ENCODE peak calls at places on chromosomes 2 and 18, in five cellular contexts. X is lung, G is fibroblast of lung, S is gastrocnemius medialis, T is GM23338. N is an unnamed sample. For H3K27me3 and H3K36me3, the result is how much of the 10 kb centered on the place peaks cover.

GRCh38 chr18:61731693-61732376 is 161.0 kb downstream of the RNF152 start:
- DNase-seq in S (no peak), X (no peak), G (peak), T (no peak), N (no peak)

GRCh38 chr2:221500501-221501209 is 71.4 kb downstream of the EPHA4 start:
- DNase-seq in G (peak), T (no peak), S (no peak), X (no peak), N (no peak)

GRCh38 chr18:63936156-63936931 is 12.8 kb upstream of the HMSD start:
- DNase-seq in T (peak), X (peak), S (peak), G (peak), N (peak)

GRCh38 chr2:147345246-147345645 is 499.6 kb upstream of the ACVR2A start:
- DNase-seq in T (no peak), G (peak), X (no peak), S (no peak), N (no peak)

GRCh38 chr2:123179526-123179925 is 845.6 kb upstream of the CNTNAP5 start:
- DNase-seq in S (no peak), X (no peak), G (no peak), T (peak), N (no peak)

GRCh38 chr2:172813314-172813888 is 77.8 kb downstream of the RAPGEF4 start:
- DNase-seq in X (no peak), T (peak), S (no peak), G (peak), N (no peak)

GRCh38 chr2:70089220-70089945 is 2.1 kb downstream of the PCBP1 start:
- DNase-seq in S (peak), T (peak), G (no peak), X (no peak), N (no peak)

GRCh38 chr2:185337033-185337432 is 401.6 kb upstream of the FSIP2 start:
- DNase-seq in S (no peak), X (no peak), G (no peak), T (peak), N (no peak)

GRCh38 chr18:48356909-48357631 is 52.1 kb downstream of the ZBTB7C start:
- DNase-seq in S (no peak), X (no peak), G (no peak), T (peak), N (no peak)

GRCh38 chr2:32993140-32993539 is 46.4 kb downstream of the LTBP1 start:
- DNase-seq in T (no peak), S (no peak), X (no peak), G (no peak), N (no peak)

GRCh38 chr2:47654790-47655562 is 128.0 kb upstream of the MSH6 start:
- DNase-seq in S (no peak), G (no peak), X (peak), T (peak), N (peak)

GRCh38 chr2:187617120-187617519 is 62.9 kb upstream of the TFPI start:
- DNase-seq in T (no peak), S (no peak), G (no peak), X (no peak), N (no peak)

GRCh38 chr18:73118121-73118816 is 250.5 kb upstream of the NETO1 start:
- DNase-seq in T (no peak), X (no peak), G (peak), S (no peak), N (no peak)

GRCh38 chr2:40721595-40721994 is 269.7 kb upstream of the SLC8A1 start:
- DNase-seq in T (no peak), X (no peak), G (peak), S (no peak), N (peak)

GRCh38 chr18:26434887-26435286 is 113.5 kb downstream of the KCTD1 start:
- DNase-seq in S (no peak), T (no peak), G (no peak), X (no peak), N (no peak)

GRCh38 chr2:17996978-17997377 is 118.5 kb downstream of the KCNS3 start:
- DNase-seq in T (no peak), S (no peak), X (no peak), G (no peak), N (no peak)

DNA sequence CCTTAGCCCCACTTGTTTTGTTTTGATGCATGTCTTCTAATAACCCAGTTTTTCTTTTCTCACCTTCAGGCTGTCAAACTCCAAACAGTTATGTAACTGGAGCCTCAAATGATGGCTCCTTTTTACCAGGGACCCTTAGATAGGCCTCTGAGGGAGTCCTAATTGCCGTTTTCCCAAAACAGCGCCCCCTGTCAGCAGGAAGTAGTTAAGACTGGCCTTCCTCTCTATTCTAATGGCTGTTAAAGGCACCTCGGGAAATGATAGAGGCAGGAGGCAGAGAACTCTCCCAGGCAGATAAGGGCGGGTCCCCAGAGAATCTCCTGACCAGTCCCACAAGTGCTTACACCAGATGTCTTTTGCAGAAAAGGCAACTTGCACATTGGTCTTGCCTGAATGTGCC is 123.2 kb downstream of the KCNS3 start:
- DNase-seq in X (no peak), G (no peak), S (no peak), T (peak), N (no peak)
- TF ChIP-seq CTCF in X (no peak), G (no peak), S (no peak), T (peak), N (no peak)

DNA sequence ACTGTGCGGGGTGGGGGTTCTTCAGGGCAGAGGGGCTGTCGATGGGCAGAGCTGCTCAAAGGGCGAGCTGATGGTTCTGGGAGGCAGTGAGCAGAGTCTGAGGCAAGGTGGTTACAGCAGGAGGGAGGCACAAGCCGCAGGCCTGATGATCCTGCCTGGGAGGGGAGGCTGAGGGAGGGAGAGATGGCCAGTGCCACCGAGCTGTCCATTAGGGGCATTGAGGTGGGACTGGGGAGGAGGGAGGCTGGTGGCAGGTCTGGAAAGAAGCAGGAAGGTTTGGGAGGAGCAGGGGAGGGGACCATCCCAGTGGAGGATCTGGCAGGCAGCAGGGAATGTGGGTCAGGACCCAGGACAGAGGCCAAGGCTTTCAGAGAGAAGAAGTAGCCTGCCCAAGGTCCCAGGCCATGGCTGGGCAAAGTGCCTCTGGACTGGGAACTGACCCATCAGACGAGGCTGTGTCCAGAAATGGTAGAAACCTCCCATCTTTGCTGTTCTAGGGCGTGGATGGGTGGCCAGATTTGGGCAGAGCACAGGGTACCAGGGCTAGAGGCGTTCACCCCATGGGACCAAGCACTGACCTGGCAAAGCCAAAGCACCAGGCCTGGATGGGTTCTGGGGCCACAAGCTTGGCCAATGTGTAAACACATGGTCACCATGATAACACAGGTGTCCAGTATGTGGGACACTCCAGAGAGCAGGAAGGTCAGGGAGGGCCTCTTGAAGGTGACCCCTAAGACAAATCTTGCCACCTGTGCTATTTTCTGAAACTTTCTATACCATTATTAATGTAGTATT is 55.5 kb downstream of the INHBB start:
- DNase-seq in X (no peak), S (no peak), G (no peak), T (no peak), N (no peak)
- H3K27me3 ChIP-seq in X (under half), S (under half), G (under half), T (under half), N (under half)

DNA sequence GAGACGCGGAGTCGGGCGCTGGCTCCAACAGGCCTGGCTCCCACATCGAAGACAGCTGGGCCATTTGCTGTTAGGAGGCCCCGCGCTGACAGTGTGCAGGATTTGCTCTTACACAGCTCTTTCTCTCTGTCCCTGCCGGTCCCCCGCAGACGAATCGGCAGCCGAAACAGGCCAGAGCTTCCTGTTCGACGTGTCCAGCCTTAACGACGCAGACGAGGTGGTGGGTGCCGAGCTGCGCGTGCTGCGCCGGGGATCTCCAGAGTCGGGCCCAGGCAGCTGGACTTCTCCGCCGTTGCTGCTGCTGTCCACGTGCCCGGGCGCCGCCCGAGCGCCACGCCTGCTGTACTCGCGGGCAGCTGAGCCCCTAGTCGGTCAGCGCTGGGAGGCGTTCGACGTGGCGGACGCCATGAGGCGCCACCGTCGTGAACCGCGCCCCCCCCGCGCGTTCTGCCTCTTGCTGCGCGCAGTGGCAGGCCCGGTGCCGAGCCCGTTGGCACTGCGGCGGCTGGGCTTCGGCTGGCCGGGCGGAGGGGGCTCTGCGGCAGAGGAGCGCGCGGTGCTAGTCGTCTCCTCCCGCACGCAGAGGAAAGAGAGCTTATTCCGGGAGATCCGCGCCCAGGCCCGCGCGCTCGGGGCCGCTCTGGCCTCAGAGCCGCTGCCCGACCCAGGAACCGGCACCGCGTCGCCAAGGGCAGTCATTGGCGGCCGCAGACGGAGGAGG is 3.5 kb downstream of the GDF7 start:
- DNase-seq in X (no peak), T (peak), S (no peak), G (no peak), N (no peak)
- H3K36me3 ChIP-seq in X (under half), T (under half), S (under half), G (under half), N (under half)

DNA sequence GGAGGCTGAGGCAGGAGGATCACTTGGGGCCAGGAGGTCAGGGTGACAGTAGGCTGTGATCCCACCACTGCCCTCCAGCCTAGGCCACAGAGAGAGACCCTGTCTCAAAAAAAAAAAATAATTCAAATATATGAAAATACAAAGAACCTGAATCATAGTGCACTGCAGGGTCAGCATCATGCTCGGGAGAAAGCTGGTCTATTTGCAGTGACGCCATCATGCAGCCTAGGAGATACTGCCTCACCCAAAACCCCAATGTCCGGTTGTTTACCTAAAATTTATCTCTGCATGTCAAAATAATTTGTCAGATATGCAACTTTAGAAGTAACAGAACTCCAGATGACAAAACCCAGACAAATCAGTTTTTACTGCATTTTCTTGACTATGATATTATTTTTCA is 61.5 kb upstream of the ALKAL2 start:
- DNase-seq in X (no peak), S (no peak), T (no peak), G (no peak), N (no peak)
- TF ChIP-seq CTCF in X (no peak), S (no peak), T (no peak), G (no peak), N (no peak)

DNA sequence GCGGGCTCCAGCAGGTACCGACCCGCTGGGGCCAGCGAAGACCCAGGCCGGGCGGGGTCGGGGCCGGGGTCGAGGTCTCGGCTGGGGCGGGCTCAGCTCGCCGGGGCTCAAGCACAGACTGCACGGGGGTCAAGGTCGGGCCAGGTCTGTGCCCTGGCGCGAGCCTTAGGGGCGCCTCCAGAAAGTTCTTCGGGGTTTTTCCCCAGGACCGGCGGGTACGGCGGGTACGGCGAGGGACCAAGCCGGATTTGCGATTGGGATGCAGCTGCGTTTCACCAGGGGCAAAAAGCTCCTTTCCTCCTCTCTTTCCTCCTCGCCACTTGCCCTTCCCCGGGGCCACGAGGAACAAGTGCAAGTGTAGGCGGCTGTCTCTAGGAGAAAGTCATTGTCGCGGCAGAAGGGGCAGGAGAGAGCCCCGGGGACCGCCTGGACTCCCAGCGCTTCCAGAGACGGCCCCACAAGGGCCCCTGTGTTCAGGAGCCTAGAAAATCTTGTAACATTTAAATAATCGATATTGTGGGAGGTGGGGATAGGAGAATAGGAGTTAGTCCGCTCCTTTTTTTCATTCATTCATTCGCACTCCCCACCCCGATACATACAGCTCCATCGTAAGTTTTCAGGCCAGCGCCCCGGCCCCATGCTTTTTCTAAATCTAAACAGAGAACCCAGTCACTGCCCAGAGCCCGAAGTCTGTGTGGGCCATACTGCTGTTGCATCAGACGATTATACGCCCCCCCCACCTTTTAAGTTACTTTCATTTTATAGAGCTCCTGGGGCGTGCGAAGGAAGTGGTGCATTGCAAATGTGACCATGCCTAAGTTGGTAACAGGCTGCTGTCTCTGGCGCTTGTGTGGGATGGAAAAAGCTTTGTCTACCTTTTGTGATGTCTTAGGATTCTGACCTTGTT is 679 bp downstream of the PMAIP1 start:
- DNase-seq in G (peak), T (peak), X (peak), S (no peak), N (no peak)
- H3K27me3 ChIP-seq in G (under half), T (under half), X (under half), S (under half), N (under half)

GRCh38 chr2:53913721-53914120 is 54.0 kb upstream of the GPR75 start:
- DNase-seq in G (peak), T (no peak), S (no peak), X (no peak), N (peak)
- H3K36me3 ChIP-seq in G (under half), T (under half), S (under half), X (under half), N (under half)

DNA sequence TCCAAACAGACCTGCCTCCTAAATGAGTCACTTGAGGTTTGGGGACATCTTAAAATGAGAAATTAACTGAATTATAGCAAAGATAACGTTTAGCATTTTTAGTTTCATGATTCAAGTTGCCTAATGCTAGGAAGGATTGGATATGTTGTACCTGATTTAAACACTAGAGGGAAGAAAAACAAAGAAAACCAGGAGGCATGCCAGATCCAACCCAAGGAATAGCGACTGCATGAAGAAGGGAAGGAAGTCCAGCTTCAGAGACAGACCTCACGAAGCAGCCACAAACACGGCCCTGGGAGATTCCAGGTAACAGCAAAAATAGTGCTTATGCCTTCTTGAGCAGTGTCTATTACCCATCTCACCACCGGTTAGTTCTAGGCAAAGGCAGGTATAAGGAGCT is 499.9 kb upstream of the SPHKAP start:
- DNase-seq in G (peak), T (peak), S (no peak), X (no peak), N (no peak)
- TF ChIP-seq CTCF in G (peak), T (peak), S (peak), X (no peak), N (peak)